ENCODE peak calls at places on chromosome 4, in nine cellular contexts. One of them, this sample, is unnamed.

GRCh38 chr4:102815981-102816380 is 11.4 kb downstream of the UBE2D3 start:
- DNase-seq in globus pallidus: no peak
- DNase-seq in NCI-H187 treated with DMSO at 0.1 percent for 48 hours: no peak
- DNase-seq in HTR-8/SVneo: peak
- DNase-seq in NCI-H748 treated with DMSO at 0.1 percent for 48 hours: no peak
- DNase-seq in NCI-H1436: no peak
- DNase-seq in LHCN-M2: peak
- DNase-seq in GM06990: no peak
- DNase-seq in activated naive CD4-positive, alpha-beta T cell: no peak
- DNase-seq in this sample: peak

GRCh38 chr4:37599092-37599800 is 86.9 kb downstream of the RELL1 start:
- DNase-seq in NCI-H1436: no peak
- DNase-seq in HTR-8/SVneo: no peak
- DNase-seq in globus pallidus: no peak
- DNase-seq in activated naive CD4-positive, alpha-beta T cell: no peak
- DNase-seq in LHCN-M2: no peak
- DNase-seq in GM06990: no peak
- DNase-seq in NCI-H187 treated with DMSO at 0.1 percent for 48 hours: no peak
- DNase-seq in NCI-H748 treated with DMSO at 0.1 percent for 48 hours: no peak
- DNase-seq in this sample: no peak

GRCh38 chr4:86976801-86977485 is 42.1 kb downstream of the AFF1 start:
- DNase-seq in GM06990: no peak
- DNase-seq in LHCN-M2: no peak
- DNase-seq in NCI-H187 treated with DMSO at 0.1 percent for 48 hours: no peak
- DNase-seq in activated naive CD4-positive, alpha-beta T cell: no peak
- DNase-seq in HTR-8/SVneo: no peak
- DNase-seq in globus pallidus: no peak
- DNase-seq in NCI-H748 treated with DMSO at 0.1 percent for 48 hours: no peak
- DNase-seq in NCI-H1436: no peak
- DNase-seq in this sample: no peak

GRCh38 chr4:153757407-153757806 is 2.4 kb downstream of the RNF175 start:
- DNase-seq in NCI-H1436: no peak
- DNase-seq in NCI-H748 treated with DMSO at 0.1 percent for 48 hours: no peak
- DNase-seq in activated naive CD4-positive, alpha-beta T cell: no peak
- DNase-seq in HTR-8/SVneo: no peak
- DNase-seq in LHCN-M2: peak
- DNase-seq in NCI-H187 treated with DMSO at 0.1 percent for 48 hours: no peak
- DNase-seq in globus pallidus: no peak
- DNase-seq in GM06990: no peak
- DNase-seq in this sample: no peak

GRCh38 chr4:16889945-16890344 is 8.5 kb downstream of the LDB2 start:
- DNase-seq in LHCN-M2: no peak
- DNase-seq in globus pallidus: no peak
- DNase-seq in NCI-H748 treated with DMSO at 0.1 percent for 48 hours: no peak
- DNase-seq in NCI-H187 treated with DMSO at 0.1 percent for 48 hours: no peak
- DNase-seq in activated naive CD4-positive, alpha-beta T cell: no peak
- DNase-seq in NCI-H1436: no peak
- DNase-seq in HTR-8/SVneo: no peak
- DNase-seq in GM06990: no peak
- DNase-seq in this sample: no peak

GRCh38 chr4:25915359-25915716 is 1.3 kb downstream of the SMIM20 start:
- DNase-seq in NCI-H187 treated with DMSO at 0.1 percent for 48 hours: no peak
- DNase-seq in HTR-8/SVneo: no peak
- DNase-seq in GM06990: no peak
- DNase-seq in globus pallidus: no peak
- DNase-seq in LHCN-M2: peak
- DNase-seq in activated naive CD4-positive, alpha-beta T cell: no peak
- DNase-seq in NCI-H748 treated with DMSO at 0.1 percent for 48 hours: no peak
- DNase-seq in NCI-H1436: no peak
- DNase-seq in this sample: no peak

GRCh38 chr4:2489081-2489805 is 20.3 kb downstream of the RNF4 start:
- DNase-seq in NCI-H187 treated with DMSO at 0.1 percent for 48 hours: no peak
- DNase-seq in NCI-H1436: no peak
- DNase-seq in GM06990: no peak
- DNase-seq in activated naive CD4-positive, alpha-beta T cell: no peak
- DNase-seq in HTR-8/SVneo: no peak
- DNase-seq in NCI-H748 treated with DMSO at 0.1 percent for 48 hours: no peak
- DNase-seq in globus pallidus: no peak
- DNase-seq in LHCN-M2: no peak
- DNase-seq in this sample: no peak

GRCh38 chr4:26468283-26468949 is 21.9 kb downstream of the CCKAR start:
- DNase-seq in NCI-H748 treated with DMSO at 0.1 percent for 48 hours: no peak
- DNase-seq in activated naive CD4-positive, alpha-beta T cell: no peak
- DNase-seq in LHCN-M2: no peak
- DNase-seq in NCI-H1436: no peak
- DNase-seq in HTR-8/SVneo: no peak
- DNase-seq in globus pallidus: no peak
- DNase-seq in NCI-H187 treated with DMSO at 0.1 percent for 48 hours: no peak
- DNase-seq in GM06990: no peak
- DNase-seq in this sample: no peak

GRCh38 chr4:96983830-96984229 is 1143.9 kb downstream of the PDHA2 start:
- DNase-seq in NCI-H748 treated with DMSO at 0.1 percent for 48 hours: no peak
- DNase-seq in NCI-H1436: no peak
- DNase-seq in HTR-8/SVneo: no peak
- DNase-seq in activated naive CD4-positive, alpha-beta T cell: no peak
- DNase-seq in globus pallidus: no peak
- DNase-seq in GM06990: no peak
- DNase-seq in LHCN-M2: peak
- DNase-seq in NCI-H187 treated with DMSO at 0.1 percent for 48 hours: no peak
- DNase-seq in this sample: no peak

GRCh38 chr4:110164251-110164650 is 34.2 kb downstream of the ELOVL6 start:
- DNase-seq in GM06990: no peak
- DNase-seq in activated naive CD4-positive, alpha-beta T cell: no peak
- DNase-seq in NCI-H187 treated with DMSO at 0.1 percent for 48 hours: no peak
- DNase-seq in NCI-H1436: no peak
- DNase-seq in HTR-8/SVneo: no peak
- DNase-seq in NCI-H748 treated with DMSO at 0.1 percent for 48 hours: no peak
- DNase-seq in LHCN-M2: peak
- DNase-seq in globus pallidus: no peak
- DNase-seq in this sample: peak

GRCh38 chr4:135368826-135369225 is 1167.2 kb upstream of the PABPC4L start:
- DNase-seq in NCI-H748 treated with DMSO at 0.1 percent for 48 hours: no peak
- DNase-seq in LHCN-M2: no peak
- DNase-seq in HTR-8/SVneo: no peak
- DNase-seq in NCI-H1436: no peak
- DNase-seq in NCI-H187 treated with DMSO at 0.1 percent for 48 hours: no peak
- DNase-seq in activated naive CD4-positive, alpha-beta T cell: no peak
- DNase-seq in GM06990: no peak
- DNase-seq in globus pallidus: no peak
- DNase-seq in this sample: peak

GRCh38 chr4:73257242-73257994 is 1.2 kb downstream of the ANKRD17 start:
- DNase-seq in HTR-8/SVneo: peak
- DNase-seq in NCI-H1436: peak
- DNase-seq in activated naive CD4-positive, alpha-beta T cell: peak
- DNase-seq in globus pallidus: peak
- DNase-seq in LHCN-M2: peak
- DNase-seq in NCI-H187 treated with DMSO at 0.1 percent for 48 hours: peak
- DNase-seq in NCI-H748 treated with DMSO at 0.1 percent for 48 hours: peak
- DNase-seq in GM06990: peak
- DNase-seq in this sample: peak

GRCh38 chr4:5545271-5545670 is 163.1 kb downstream of the EVC2 start:
- DNase-seq in activated naive CD4-positive, alpha-beta T cell: no peak
- DNase-seq in NCI-H748 treated with DMSO at 0.1 percent for 48 hours: no peak
- DNase-seq in GM06990: no peak
- DNase-seq in NCI-H187 treated with DMSO at 0.1 percent for 48 hours: no peak
- DNase-seq in LHCN-M2: peak
- DNase-seq in globus pallidus: no peak
- DNase-seq in NCI-H1436: no peak
- DNase-seq in HTR-8/SVneo: no peak
- DNase-seq in this sample: no peak

GRCh38 chr4:5206391-5206790 is 155.1 kb downstream of the STK32B start:
- DNase-seq in NCI-H187 treated with DMSO at 0.1 percent for 48 hours: peak
- DNase-seq in NCI-H1436: peak
- DNase-seq in HTR-8/SVneo: peak
- DNase-seq in LHCN-M2: peak
- DNase-seq in globus pallidus: peak
- DNase-seq in NCI-H748 treated with DMSO at 0.1 percent for 48 hours: peak
- DNase-seq in GM06990: no peak
- DNase-seq in activated naive CD4-positive, alpha-beta T cell: no peak
- DNase-seq in this sample: peak

GRCh38 chr4:39648213-39648612 is 9.5 kb upstream of the SMIM14 start:
- DNase-seq in NCI-H187 treated with DMSO at 0.1 percent for 48 hours: no peak
- DNase-seq in globus pallidus: no peak
- DNase-seq in GM06990: no peak
- DNase-seq in NCI-H748 treated with DMSO at 0.1 percent for 48 hours: no peak
- DNase-seq in NCI-H1436: no peak
- DNase-seq in HTR-8/SVneo: no peak
- DNase-seq in LHCN-M2: no peak
- DNase-seq in activated naive CD4-positive, alpha-beta T cell: no peak
- DNase-seq in this sample: no peak

GRCh38 chr4:108114503-108114902 is 54.2 kb downstream of the LEF1 start:
- DNase-seq in globus pallidus: no peak
- DNase-seq in LHCN-M2: no peak
- DNase-seq in NCI-H187 treated with DMSO at 0.1 percent for 48 hours: no peak
- DNase-seq in activated naive CD4-positive, alpha-beta T cell: no peak
- DNase-seq in HTR-8/SVneo: no peak
- DNase-seq in NCI-H748 treated with DMSO at 0.1 percent for 48 hours: peak
- DNase-seq in NCI-H1436: no peak
- DNase-seq in GM06990: no peak
- DNase-seq in this sample: no peak

GRCh38 chr4:123744664-123745290 is 348.2 kb downstream of the SPRY1 start:
- DNase-seq in LHCN-M2: no peak
- DNase-seq in NCI-H748 treated with DMSO at 0.1 percent for 48 hours: no peak
- DNase-seq in activated naive CD4-positive, alpha-beta T cell: no peak
- DNase-seq in HTR-8/SVneo: no peak
- DNase-seq in globus pallidus: no peak
- DNase-seq in GM06990: no peak
- DNase-seq in NCI-H1436: no peak
- DNase-seq in NCI-H187 treated with DMSO at 0.1 percent for 48 hours: no peak
- DNase-seq in this sample: no peak

GRCh38 chr4:121381148-121381462 is 287 bp upstream of the QRFPR start:
- DNase-seq in activated naive CD4-positive, alpha-beta T cell: no peak
- DNase-seq in HTR-8/SVneo: no peak
- DNase-seq in NCI-H1436: no peak
- DNase-seq in NCI-H748 treated with DMSO at 0.1 percent for 48 hours: no peak
- DNase-seq in LHCN-M2: no peak
- DNase-seq in GM06990: no peak
- DNase-seq in globus pallidus: no peak
- DNase-seq in NCI-H187 treated with DMSO at 0.1 percent for 48 hours: no peak
- DNase-seq in this sample: no peak

GRCh38 chr4:173264960-173265281 is 69.2 kb downstream of the HMGB2 start:
- DNase-seq in NCI-H748 treated with DMSO at 0.1 percent for 48 hours: no peak
- DNase-seq in activated naive CD4-positive, alpha-beta T cell: no peak
- DNase-seq in GM06990: no peak
- DNase-seq in NCI-H1436: no peak
- DNase-seq in HTR-8/SVneo: no peak
- DNase-seq in LHCN-M2: no peak
- DNase-seq in globus pallidus: no peak
- DNase-seq in NCI-H187 treated with DMSO at 0.1 percent for 48 hours: peak
- DNase-seq in this sample: no peak

GRCh38 chr4:93870876-93871458 is 42.4 kb downstream of the ATOH1 start:
- DNase-seq in globus pallidus: no peak
- DNase-seq in NCI-H1436: no peak
- DNase-seq in NCI-H748 treated with DMSO at 0.1 percent for 48 hours: no peak
- DNase-seq in activated naive CD4-positive, alpha-beta T cell: no peak
- DNase-seq in HTR-8/SVneo: no peak
- DNase-seq in LHCN-M2: no peak
- DNase-seq in NCI-H187 treated with DMSO at 0.1 percent for 48 hours: no peak
- DNase-seq in GM06990: no peak
- DNase-seq in this sample: no peak

GRCh38 chr4:176380352-176381157 is 60.8 kb downstream of the SPCS3 start:
- DNase-seq in LHCN-M2: peak
- DNase-seq in globus pallidus: no peak
- DNase-seq in NCI-H187 treated with DMSO at 0.1 percent for 48 hours: no peak
- DNase-seq in NCI-H1436: no peak
- DNase-seq in GM06990: no peak
- DNase-seq in NCI-H748 treated with DMSO at 0.1 percent for 48 hours: peak
- DNase-seq in activated naive CD4-positive, alpha-beta T cell: no peak
- DNase-seq in HTR-8/SVneo: no peak
- DNase-seq in this sample: no peak

GRCh38 chr4:7598939-7599790 is 164.4 kb upstream of the PSAPL1 start:
- DNase-seq in NCI-H748 treated with DMSO at 0.1 percent for 48 hours: no peak
- DNase-seq in HTR-8/SVneo: no peak
- DNase-seq in NCI-H187 treated with DMSO at 0.1 percent for 48 hours: peak
- DNase-seq in activated naive CD4-positive, alpha-beta T cell: no peak
- DNase-seq in NCI-H1436: no peak
- DNase-seq in globus pallidus: no peak
- DNase-seq in LHCN-M2: no peak
- DNase-seq in GM06990: no peak
- DNase-seq in this sample: no peak

GRCh38 chr4:138560448-138560847 is 318.3 kb upstream of the SLC7A11 start:
- DNase-seq in activated naive CD4-positive, alpha-beta T cell: no peak
- DNase-seq in HTR-8/SVneo: no peak
- DNase-seq in NCI-H187 treated with DMSO at 0.1 percent for 48 hours: no peak
- DNase-seq in NCI-H748 treated with DMSO at 0.1 percent for 48 hours: no peak
- DNase-seq in GM06990: peak
- DNase-seq in NCI-H1436: no peak
- DNase-seq in globus pallidus: no peak
- DNase-seq in LHCN-M2: no peak
- DNase-seq in this sample: no peak

GRCh38 chr4:55345054-55345453 is 988 bp upstream of the SRD5A3 start:
- DNase-seq in LHCN-M2: no peak
- DNase-seq in NCI-H187 treated with DMSO at 0.1 percent for 48 hours: no peak
- DNase-seq in GM06990: no peak
- DNase-seq in HTR-8/SVneo: no peak
- DNase-seq in activated naive CD4-positive, alpha-beta T cell: no peak
- DNase-seq in NCI-H1436: no peak
- DNase-seq in NCI-H748 treated with DMSO at 0.1 percent for 48 hours: no peak
- DNase-seq in globus pallidus: no peak
- DNase-seq in this sample: no peak

GRCh38 chr4:45442466-45442865 is 681.4 kb downstream of the GABRG1 start:
- DNase-seq in GM06990: no peak
- DNase-seq in activated naive CD4-positive, alpha-beta T cell: no peak
- DNase-seq in LHCN-M2: no peak
- DNase-seq in globus pallidus: no peak
- DNase-seq in NCI-H187 treated with DMSO at 0.1 percent for 48 hours: no peak
- DNase-seq in NCI-H748 treated with DMSO at 0.1 percent for 48 hours: no peak
- DNase-seq in NCI-H1436: no peak
- DNase-seq in HTR-8/SVneo: no peak
- DNase-seq in this sample: no peak

GRCh38 chr4:166991162-166991561 is 243.1 kb downstream of the SPOCK3 start:
- DNase-seq in NCI-H1436: no peak
- DNase-seq in activated naive CD4-positive, alpha-beta T cell: no peak
- DNase-seq in HTR-8/SVneo: no peak
- DNase-seq in LHCN-M2: no peak
- DNase-seq in NCI-H748 treated with DMSO at 0.1 percent for 48 hours: no peak
- DNase-seq in GM06990: no peak
- DNase-seq in globus pallidus: no peak
- DNase-seq in NCI-H187 treated with DMSO at 0.1 percent for 48 hours: no peak
- DNase-seq in this sample: no peak

This sample was measured in stromal cell of bone marrow.